ENCODE peak calls at places on chromosome 21, in six cellular contexts. X, N, L, I, U and Q are unnamed samples.

GRCh38 chr21:17782051-17782450 is 37.1 kb downstream of the C21orf91 start:
- DNase-seq in X (no peak), N (no peak), L (no peak), I (no peak), U (no peak), Q (no peak)

GRCh38 chr21:20997308-20997632 is 939 bp upstream of the NCAM2 start:
- DNase-seq in X (no peak), N (no peak), L (no peak), I (no peak), U (no peak), Q (peak)

GRCh38 chr21:21457077-21457476 is 458.9 kb downstream of the NCAM2 start:
- DNase-seq in X (no peak), N (no peak), L (no peak), I (no peak), U (no peak), Q (no peak)

GRCh38 chr21:25402134-25402957 is 204.9 kb downstream of the MRPL39 start:
- DNase-seq in X (no peak), N (no peak), L (no peak), I (no peak), U (no peak), Q (no peak)

GRCh38 chr21:45309541-45310381 is 22.1 kb upstream of the POFUT2 start:
- DNase-seq in X (no peak), N (no peak), L (no peak), I (no peak), U (no peak), Q (no peak)

GRCh38 chr21:45615145-45615711 is 28.3 kb upstream of the PCBP3 start:
- DNase-seq in X (no peak), N (peak), L (peak), I (no peak), U (no peak), Q (peak)

GRCh38 chr21:26840206-26840605 is 5.0 kb downstream of the ADAMTS1 start:
- DNase-seq in X (no peak), N (no peak), L (no peak), I (no peak), U (no peak), Q (no peak)

GRCh38 chr21:23853796-23854379 is 1753.4 kb downstream of the MRPL39 start:
- DNase-seq in X (peak), N (peak), L (peak), I (no peak), U (no peak), Q (peak)

GRCh38 chr21:25872271-25872670 is 137.5 kb downstream of the GABPA start:
- DNase-seq in X (no peak), N (no peak), L (no peak), I (no peak), U (no peak), Q (no peak)

GRCh38 chr21:35651166-35651565 is 409.2 kb downstream of the SETD4 start:
- DNase-seq in X (no peak), N (no peak), L (no peak), I (no peak), U (no peak), Q (no peak)

GRCh38 chr21:38798481-38798882 is 7.2 kb upstream of the ETS2 start:
- DNase-seq in X (no peak), N (peak), L (no peak), I (no peak), U (no peak), Q (no peak)

GRCh38 chr21:25908495-25908894 is 173.7 kb downstream of the GABPA start:
- DNase-seq in X (no peak), N (no peak), L (no peak), I (no peak), U (no peak), Q (no peak)

DNA sequence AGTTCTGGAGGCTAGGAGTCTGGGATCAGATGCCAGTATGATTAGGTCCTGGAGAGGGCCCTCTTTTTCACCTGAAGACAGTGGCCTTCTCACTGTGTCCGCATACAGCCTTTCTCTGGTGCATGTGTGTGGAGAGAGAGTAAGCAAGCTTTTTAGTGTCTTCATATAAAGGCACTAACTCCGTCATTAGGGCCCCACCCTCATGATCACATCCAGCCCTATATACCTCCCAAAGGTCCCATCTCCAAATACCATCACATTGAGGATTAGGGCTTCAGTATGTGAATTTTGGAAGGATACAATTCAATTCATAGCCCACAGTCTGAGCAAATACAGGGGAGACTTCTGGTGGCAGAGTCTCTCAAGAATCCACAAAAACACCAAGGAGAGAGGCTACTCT is 176.6 kb downstream of the BACH1 start:
- DNase-seq in X (no peak), N (no peak), L (no peak), I (no peak), U (no peak), Q (no peak)
- H3K4me3 ChIP-seq in X (no peak), N (no peak), L (no peak), I (no peak), U (no peak), Q (no peak)

GRCh38 chr21:37272897-37273296 is 5.8 kb upstream of the VPS26C start:
- DNase-seq in X (no peak), N (no peak), L (no peak), I (no peak), U (no peak), Q (no peak)

GRCh38 chr21:37270576-37271365 is 3.6 kb upstream of the VPS26C start:
- DNase-seq in X (no peak), N (peak), L (no peak), I (no peak), U (no peak), Q (no peak)

GRCh38 chr21:37273911-37274690 is 7.0 kb upstream of the VPS26C start:
- DNase-seq in X (no peak), N (no peak), L (no peak), I (no peak), U (no peak), Q (no peak)

GRCh38 chr21:37276377-37276776 is 9.2 kb upstream of the VPS26C start:
- DNase-seq in X (no peak), N (no peak), L (no peak), I (no peak), U (no peak), Q (no peak)

DNA sequence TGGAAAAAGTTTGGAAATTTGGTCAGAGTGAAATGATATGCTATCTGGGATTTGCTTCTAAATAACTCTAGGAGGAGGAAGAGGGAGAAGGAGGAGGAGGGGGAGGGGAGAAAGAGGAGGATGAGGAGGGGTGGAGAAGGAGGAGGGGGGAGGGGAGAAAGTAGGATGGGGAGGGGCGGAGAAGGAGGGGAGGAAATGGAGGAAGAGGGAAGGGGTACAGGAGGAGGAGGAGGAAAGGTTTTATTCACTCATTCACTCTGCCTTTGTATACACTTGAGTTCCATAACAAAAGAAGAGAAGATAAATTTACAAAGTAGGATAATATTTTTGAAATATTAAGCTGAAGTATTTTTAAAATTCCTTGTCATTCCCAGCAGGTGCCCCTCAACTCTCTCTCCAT is 6.3 kb upstream of the VPS26C start:
- DNase-seq in X (no peak), N (no peak), L (no peak), I (no peak), U (no peak), Q (no peak)
- H3K4me3 ChIP-seq in X (no peak), N (no peak), L (no peak), I (no peak), U (no peak), Q (no peak)

GRCh38 chr21:14751602-14752001 is 205.5 kb upstream of the SAMSN1 start:
- DNase-seq in X (no peak), N (no peak), L (no peak), I (no peak), U (no peak), Q (no peak)

GRCh38 chr21:14752006-14752909 is 206.1 kb upstream of the SAMSN1 start:
- DNase-seq in X (no peak), N (no peak), L (no peak), I (no peak), U (no peak), Q (no peak)

GRCh38 chr21:14751011-14751410 is 204.9 kb upstream of the SAMSN1 start:
- DNase-seq in X (no peak), N (no peak), L (no peak), I (no peak), U (no peak), Q (no peak)

GRCh38 chr21:14748662-14749061 is 202.5 kb upstream of the SAMSN1 start:
- DNase-seq in X (no peak), N (no peak), L (no peak), I (no peak), U (no peak), Q (no peak)

DNA sequence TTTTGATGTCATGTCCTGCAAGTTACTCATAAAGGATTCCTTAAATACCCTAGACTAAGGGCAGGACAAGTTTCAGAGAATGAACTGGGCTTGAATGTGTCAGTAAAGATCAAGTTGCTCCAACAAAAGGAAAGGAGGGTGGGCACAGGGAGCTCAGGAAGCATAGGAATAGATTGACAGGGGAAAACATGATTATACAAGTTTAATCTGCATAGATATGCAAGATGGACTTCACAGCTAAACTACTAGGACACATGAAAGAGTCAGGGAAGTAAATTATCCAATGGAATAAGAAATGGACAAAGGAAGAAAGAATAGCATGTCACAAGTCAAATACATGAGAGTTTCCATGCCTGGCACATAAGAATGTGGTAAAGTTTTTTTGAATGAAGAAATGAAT is 203.9 kb upstream of the SAMSN1 start:
- DNase-seq in X (no peak), N (no peak), L (no peak), I (no peak), U (no peak), Q (no peak)
- H3K4me3 ChIP-seq in X (no peak), N (no peak), L (no peak), I (no peak), U (no peak), Q (no peak)

DNA sequence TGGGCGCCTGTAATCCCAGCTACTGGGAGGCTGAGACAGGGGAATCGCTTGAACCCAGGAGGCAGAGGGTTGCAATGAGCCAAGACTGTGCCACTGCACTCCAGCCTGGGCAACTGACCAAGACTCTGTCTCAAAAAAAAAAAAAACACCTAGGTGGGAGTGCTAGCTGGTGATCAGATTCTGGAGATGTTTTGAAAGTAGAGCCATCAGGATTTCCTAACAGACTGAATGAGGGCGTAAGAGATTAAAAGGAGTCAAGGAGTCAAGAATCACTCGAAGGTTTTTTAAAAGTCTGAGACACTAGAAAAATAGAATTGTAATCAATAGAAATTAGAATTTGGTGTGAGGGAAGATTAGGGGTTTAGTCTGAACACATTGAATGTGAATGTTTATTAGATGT is 73.8 kb downstream of the HSF2BP start:
- DNase-seq in X (no peak), N (no peak), L (no peak), I (no peak), U (no peak), Q (peak)
- H3K4me3 ChIP-seq in X (no peak), N (no peak), L (no peak), I (no peak), U (no peak), Q (no peak)

GRCh38 chr21:31159808-31160207 is 121.5 kb upstream of the KRTAP19-8 start:
- DNase-seq in X (no peak), N (no peak), L (no peak), I (no peak), U (no peak), Q (no peak)

GRCh38 chr21:31158789-31159581 is 120.7 kb upstream of the KRTAP19-8 start:
- DNase-seq in X (no peak), N (no peak), L (peak), I (peak), U (no peak), Q (peak)

GRCh38 chr21:31162827-31163226 is 124.6 kb upstream of the KRTAP19-8 start:
- DNase-seq in X (no peak), N (peak), L (peak), I (peak), U (no peak), Q (no peak)

GRCh38 chr21:31162079-31162699 is 123.9 kb upstream of the KRTAP19-8 start:
- DNase-seq in X (no peak), N (no peak), L (no peak), I (no peak), U (no peak), Q (no peak)

GRCh38 chr21:31161157-31161556 is 122.9 kb upstream of the KRTAP19-8 start:
- DNase-seq in X (no peak), N (no peak), L (peak), I (peak), U (no peak), Q (no peak)
- H3K4me3 ChIP-seq in X (no peak), N (no peak), L (peak), I (no peak), U (no peak), Q (no peak)

DNA sequence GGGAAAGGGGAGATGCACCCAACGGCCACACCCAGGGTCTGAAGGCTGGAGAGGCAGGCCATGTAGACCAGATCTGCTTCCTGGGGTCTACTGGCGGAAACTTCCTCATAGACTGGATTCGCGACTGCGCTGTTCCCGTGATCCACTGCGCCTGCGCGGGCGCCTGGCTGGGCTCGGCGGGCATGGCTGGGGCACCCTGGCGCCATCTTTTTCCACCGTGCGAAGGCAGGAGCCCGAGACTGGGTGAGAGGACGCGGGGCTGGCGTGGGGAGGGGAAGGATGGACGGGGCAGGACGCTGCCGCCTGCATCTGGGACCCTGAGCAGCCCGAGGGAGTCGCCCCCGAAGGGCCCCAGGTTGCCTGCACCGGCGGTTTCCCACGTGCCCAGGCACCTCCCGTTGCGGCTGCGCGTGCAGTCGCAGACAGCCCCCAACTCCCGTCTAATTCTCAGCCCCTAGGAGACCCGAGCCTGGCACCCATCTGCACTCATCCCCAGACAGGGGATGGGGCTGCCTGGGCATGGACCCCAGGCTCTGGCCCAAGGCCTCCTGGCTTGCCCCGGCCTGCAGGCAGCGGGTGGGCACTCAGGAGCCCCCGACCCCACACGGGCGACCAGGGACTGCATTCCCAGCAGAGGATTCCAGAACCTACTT is 12.4 kb upstream of the FAM3B start:
- DNase-seq in X (no peak), N (no peak), L (no peak), I (no peak), U (no peak), Q (no peak)
- H3K4me3 ChIP-seq in X (no peak), N (no peak), L (no peak), I (no peak), U (no peak), Q (no peak)

DNA sequence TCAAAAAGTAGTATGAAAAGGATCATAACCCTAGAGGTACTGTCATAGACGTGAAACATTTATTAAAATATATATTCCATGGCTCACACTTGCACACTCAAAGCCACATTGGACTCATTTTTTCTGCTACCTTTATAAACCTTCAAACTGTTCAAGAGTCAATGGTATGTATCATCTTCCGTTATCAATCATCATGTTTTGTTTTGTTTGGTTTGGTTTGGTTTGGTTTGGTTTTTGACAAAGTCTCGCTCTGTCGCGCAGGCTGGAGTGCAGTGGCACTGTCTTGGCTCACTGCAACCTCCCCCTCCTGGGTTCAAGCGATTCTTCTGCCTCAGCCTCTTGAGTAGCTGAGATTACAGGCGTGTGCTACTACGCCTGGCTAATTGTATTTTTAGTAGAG is 1.8 kb downstream of the IFNAR2 start:
- DNase-seq in X (no peak), N (no peak), L (no peak), I (no peak), U (no peak), Q (no peak)
- H3K4me3 ChIP-seq in X (no peak), N (peak), L (peak), I (no peak), U (no peak), Q (no peak)